ENCODE peak calls at places on chromosomes 3 and 15, in five cellular contexts. One of them, this sample, is unnamed.

GRCh38 chr3:66036586-66037061 is 2.1 kb downstream of the MAGI1 start:
- DNase-seq in globus pallidus: peak; percentile 17
- DNase-seq in activated naive CD4-positive, alpha-beta T cell: no peak
- DNase-seq in stimulated activated CD4-positive, alpha-beta T cell treated with anti-CD3 and anti-CD28 coated beads, TNF-alpha, amount 100 ng/mL, for 4 hours: no peak
- DNase-seq in brain microvascular endothelial cell: peak; percentile 20
- DNase-seq in this sample: no peak

GRCh38 chr3:23836536-23837230 is 30.9 kb downstream of the UBE2E1 start:
- DNase-seq in activated naive CD4-positive, alpha-beta T cell: no peak
- DNase-seq in brain microvascular endothelial cell: no peak
- DNase-seq in globus pallidus: no peak
- DNase-seq in stimulated activated CD4-positive, alpha-beta T cell treated with anti-CD3 and anti-CD28 coated beads, TNF-alpha, amount 100 ng/mL, for 4 hours: no peak
- DNase-seq in this sample: no peak

GRCh38 chr3:33440578-33441321 is 545 bp upstream of the UBP1 start:
- DNase-seq in stimulated activated CD4-positive, alpha-beta T cell treated with anti-CD3 and anti-CD28 coated beads, TNF-alpha, amount 100 ng/mL, for 4 hours: peak; percentile 91
- DNase-seq in brain microvascular endothelial cell: peak; percentile 100
- DNase-seq in globus pallidus: peak; percentile 100
- DNase-seq in activated naive CD4-positive, alpha-beta T cell: peak; percentile 51
- DNase-seq in this sample: peak; percentile 100

GRCh38 chr3:77319711-77320110 is 279.8 kb downstream of the ROBO2 start:
- DNase-seq in activated naive CD4-positive, alpha-beta T cell: no peak
- DNase-seq in stimulated activated CD4-positive, alpha-beta T cell treated with anti-CD3 and anti-CD28 coated beads, TNF-alpha, amount 100 ng/mL, for 4 hours: no peak
- DNase-seq in globus pallidus: no peak
- DNase-seq in brain microvascular endothelial cell: peak; percentile 16
- DNase-seq in this sample: no peak

GRCh38 chr3:79367803-79368202 is 400.0 kb downstream of the ROBO1 start:
- DNase-seq in globus pallidus: no peak
- DNase-seq in activated naive CD4-positive, alpha-beta T cell: no peak
- DNase-seq in stimulated activated CD4-positive, alpha-beta T cell treated with anti-CD3 and anti-CD28 coated beads, TNF-alpha, amount 100 ng/mL, for 4 hours: no peak
- DNase-seq in brain microvascular endothelial cell: no peak
- DNase-seq in this sample: no peak

GRCh38 chr3:73235768-73236167 is 174.3 kb downstream of the EBLN2 start:
- DNase-seq in stimulated activated CD4-positive, alpha-beta T cell treated with anti-CD3 and anti-CD28 coated beads, TNF-alpha, amount 100 ng/mL, for 4 hours: no peak
- DNase-seq in globus pallidus: no peak
- DNase-seq in activated naive CD4-positive, alpha-beta T cell: no peak
- DNase-seq in brain microvascular endothelial cell: no peak
- DNase-seq in this sample: no peak

GRCh38 chr15:28101201-28101600 is 2.1 kb upstream of the OCA2 start:
- DNase-seq in activated naive CD4-positive, alpha-beta T cell: no peak
- DNase-seq in stimulated activated CD4-positive, alpha-beta T cell treated with anti-CD3 and anti-CD28 coated beads, TNF-alpha, amount 100 ng/mL, for 4 hours: no peak
- DNase-seq in brain microvascular endothelial cell: no peak
- DNase-seq in globus pallidus: no peak
- DNase-seq in this sample: no peak

GRCh38 chr3:123153124-123153523 is 48.6 kb upstream of the SEC22A start:
- DNase-seq in globus pallidus: no peak
- DNase-seq in activated naive CD4-positive, alpha-beta T cell: no peak
- DNase-seq in stimulated activated CD4-positive, alpha-beta T cell treated with anti-CD3 and anti-CD28 coated beads, TNF-alpha, amount 100 ng/mL, for 4 hours: no peak
- DNase-seq in brain microvascular endothelial cell: no peak
- DNase-seq in this sample: no peak

GRCh38 chr15:42130246-42130986 is 26.0 kb downstream of the PLA2G4F start:
- DNase-seq in stimulated activated CD4-positive, alpha-beta T cell treated with anti-CD3 and anti-CD28 coated beads, TNF-alpha, amount 100 ng/mL, for 4 hours: no peak
- DNase-seq in brain microvascular endothelial cell: no peak
- DNase-seq in globus pallidus: no peak
- DNase-seq in activated naive CD4-positive, alpha-beta T cell: no peak
- DNase-seq in this sample: no peak

GRCh38 chr3:196837819-196838420 is 29.8 kb upstream of the SENP5 start:
- DNase-seq in brain microvascular endothelial cell: peak; percentile 51
- DNase-seq in globus pallidus: peak; percentile 37
- DNase-seq in activated naive CD4-positive, alpha-beta T cell: peak; percentile 28
- DNase-seq in stimulated activated CD4-positive, alpha-beta T cell treated with anti-CD3 and anti-CD28 coated beads, TNF-alpha, amount 100 ng/mL, for 4 hours: peak; percentile 57
- DNase-seq in this sample: peak; percentile 68